ENCODE peak calls at places on chromosomes 6 and 20, in five cellular contexts. J, X, T, G and Z are unnamed samples.

GRCh38 chr6:131970460-131970859 is 19.3 kb upstream of the CCN2 start:
- DNase-seq in J (no peak), X (no peak), G (no peak), T (no peak), Z (no peak)

GRCh38 chr6:24357336-24358218 is at the start of gene DCDC2:
- DNase-seq in X (no peak), J (peak), G (peak), T (no peak), Z (peak)

GRCh38 chr6:157449610-157450009 is 68.6 kb downstream of the ZDHHC14 start:
- DNase-seq in G (no peak), T (no peak), J (no peak), X (no peak), Z (no peak)

GRCh38 chr6:167329014-167329413 is 4.1 kb downstream of the TTLL2 start:
- DNase-seq in X (no peak), J (no peak), G (peak), T (no peak), Z (no peak)

GRCh38 chr20:1094706-1095220 is 23.6 kb upstream of the PSMF1 start:
- DNase-seq in J (no peak), G (no peak), T (no peak), X (no peak), Z (no peak)

GRCh38 chr20:49447946-49448809 is 34.3 kb downstream of the KCNB1 start:
- DNase-seq in X (no peak), T (no peak), J (no peak), G (no peak), Z (no peak)

GRCh38 chr6:10412165-10412947 is 2.5 kb downstream of the TFAP2A start:
- DNase-seq in G (peak), J (peak), T (peak), X (peak), Z (peak)

GRCh38 chr6:10587694-10588392 is 66.7 kb downstream of the GCNT2 start:
- DNase-seq in X (no peak), J (peak), T (no peak), G (no peak), Z (no peak)

GRCh38 chr6:169316651-169317050 is 63.0 kb upstream of the THBS2 start:
- DNase-seq in J (no peak), X (no peak), T (no peak), G (no peak), Z (no peak)

GRCh38 chr20:61628901-61629300 is 376.8 kb downstream of the CDH4 start:
- DNase-seq in T (no peak), X (no peak), J (no peak), G (no peak), Z (no peak)